ENCODE peak calls at places on chromosomes 16 and 17, in nine cellular contexts. M is NCI-H510A; G is EL; H is KG1; J is tibial nerve; K is heart right ventricle; U is T-helper 2 cell; Q is fibroblast of the aortic adventitia; N is central memory CD4-positive, alpha-beta T cell. I is an unnamed sample.

GRCh38 chr16:50267651-50268050 is 1.3 kb downstream of the ADCY7 start:
- DNase-seq in M (no peak), G (no peak), H (no peak), J (no peak), K (no peak), U (no peak), Q (no peak), N (peak), I (no peak)

GRCh38 chr17:19398301-19399181 is 11.6 kb upstream of the MFAP4 start:
- DNase-seq in M (no peak), G (peak), H (peak), J (peak), K (peak), U (no peak), Q (peak), N (no peak), I (no peak)

GRCh38 chr16:53809088-53809951 is 105.4 kb downstream of the FTO start:
- DNase-seq in M (no peak), G (peak), H (no peak), J (no peak), K (no peak), U (no peak), Q (peak), N (no peak), I (no peak)

GRCh38 chr17:7380321-7380720 is 568 bp upstream of the TNK1 start:
- DNase-seq in M (no peak), G (peak), H (no peak), J (no peak), K (peak), U (no peak), Q (peak), N (no peak), I (no peak)

GRCh38 chr16:54822502-54823291 is 108.0 kb upstream of the IRX5 start:
- DNase-seq in M (no peak), G (no peak), H (no peak), J (no peak), K (no peak), U (no peak), Q (no peak), N (no peak), I (no peak)

GRCh38 chr17:30477083-30477757 is at the start of gene GOSR1:
- DNase-seq in M (peak), G (peak), H (peak), J (peak), K (peak), U (peak), Q (peak), N (peak), I (peak)

GRCh38 chr17:4136373-4136772 is 6.5 kb downstream of the ZZEF1 start:
- DNase-seq in M (no peak), G (no peak), H (no peak), J (no peak), K (peak), U (no peak), Q (peak), N (no peak), I (no peak)

GRCh38 chr16:77353587-77354263 is 81.1 kb downstream of the ADAMTS18 start:
- DNase-seq in M (no peak), G (no peak), H (no peak), J (no peak), K (no peak), U (no peak), Q (no peak), N (no peak), I (no peak)

I was measured in caudate nucleus.